ENCODE peak calls at places on chromosome 5, in five cellular contexts. S is HTR-8/SVneo, R is Caki2, B is posterior cingulate gyrus, Y is HCT116. H is an unnamed sample.

GRCh38 chr5:140116716-140117115 is 2.8 kb downstream of the PURA start:
- DNase-seq in S (no peak), R (no peak), B (no peak), Y (no peak), H (peak)

GRCh38 chr5:134423376-134423775 is 11.7 kb upstream of the CDKN2AIPNL start:
- DNase-seq in S (no peak), R (no peak), B (no peak), Y (no peak), H (no peak)

GRCh38 chr5:142360607-142361120 is 35.8 kb upstream of the SPRY4 start:
- DNase-seq in S (peak), R (peak), B (no peak), Y (peak), H (no peak)

GRCh38 chr5:100791376-100791775 is 111.7 kb downstream of the ST8SIA4 start:
- DNase-seq in S (no peak), R (no peak), B (no peak), Y (no peak), H (no peak)

GRCh38 chr5:75405296-75405695 is 68.3 kb downstream of the HMGCR start:
- DNase-seq in S (no peak), R (peak), B (no peak), Y (peak), H (no peak)

GRCh38 chr5:179762781-179763176 is 30.2 kb downstream of the MAML1 start:
- DNase-seq in S (no peak), R (no peak), B (peak), Y (no peak), H (no peak)

GRCh38 chr5:11335881-11336760 is 568.1 kb downstream of the CTNND2 start:
- DNase-seq in S (no peak), R (peak), B (no peak), Y (no peak), H (no peak)

GRCh38 chr5:177496111-177497010 is 1.0 kb downstream of the PDLIM7 start:
- DNase-seq in S (peak), R (peak), B (no peak), Y (peak), H (peak)

GRCh38 chr5:6222899-6223298 is 155.4 kb downstream of the MED10 start:
- DNase-seq in S (no peak), R (no peak), B (no peak), Y (no peak), H (no peak)

GRCh38 chr5:7852988-7853387 is 2.1 kb upstream of the CFAP90 start:
- DNase-seq in S (no peak), R (no peak), B (no peak), Y (no peak), H (no peak)

GRCh38 chr5:132273631-132274030 is 16.1 kb downstream of the PDLIM4 start:
- DNase-seq in S (no peak), R (peak), B (no peak), Y (no peak), H (no peak)